ENCODE peak calls at places on chromosome 1, in four cellular contexts. W is ELR; Y is stimulated activated CD4-positive, alpha-beta T cell treated with anti-CD3 and anti-CD28 coated beads, Interleukin-15, amount 100 ng/mL, for 24 hours; S is NCI-H1436. P is an unnamed sample.

GRCh38 chr1:30679201-30679975 is 44.0 kb downstream of the MATN1 start:
- DNase-seq in W (no peak), Y (no peak), S (no peak), P (no peak)

GRCh38 chr1:239891621-239892358 is 199.9 kb upstream of the FMN2 start:
- DNase-seq in W (no peak), Y (no peak), S (no peak), P (no peak)

GRCh38 chr1:96955307-96956012 is 233.9 kb downstream of the PTBP2 start:
- DNase-seq in W (no peak), Y (no peak), S (no peak), P (no peak)

GRCh38 chr1:40980453-40981121 is 1.1 kb downstream of the CTPS1 start:
- DNase-seq in W (peak; percentile 64), Y (peak; percentile 70), S (peak; percentile 6), P (peak; percentile 79)

GRCh38 chr1:223635236-223635635 is 30.3 kb downstream of the CAPN8 start:
- DNase-seq in W (no peak), Y (no peak), S (no peak), P (no peak)

GRCh38 chr1:38121231-38121680 is 74.7 kb upstream of the POU3F1 start:
- DNase-seq in W (no peak), Y (no peak), S (no peak), P (no peak)

GRCh38 chr1:60271041-60271440 is 197.5 kb upstream of the C1orf87 start:
- DNase-seq in W (no peak), Y (no peak), S (no peak), P (no peak)

GRCh38 chr1:109499661-109500536 is 6.0 kb downstream of the CYB561D1 start:
- DNase-seq in W (peak; percentile 73), Y (peak; percentile 75), S (peak; percentile 24), P (peak; percentile 77)

GRCh38 chr1:47405697-47406096 is 10.4 kb upstream of the FOXE3 start:
- DNase-seq in W (no peak), Y (no peak), S (no peak), P (peak; percentile 4)

GRCh38 chr1:226201029-226201593 is 14.6 kb upstream of the ACBD3 start:
- DNase-seq in W (peak; percentile 39), Y (no peak), S (no peak), P (peak; percentile 23)

GRCh38 chr1:202952818-202953217 is 5.3 kb downstream of the ADIPOR1 start:
- DNase-seq in W (peak; percentile 78), Y (no peak), S (no peak), P (peak; percentile 10)

GRCh38 chr1:167522246-167522645 is 3.9 kb upstream of the CD247 start:
- DNase-seq in W (peak; percentile 23), Y (no peak), S (no peak), P (no peak)

GRCh38 chr1:153790282-153790995 is 15.2 kb downstream of the SLC27A3 start:
- DNase-seq in W (peak; percentile 46), Y (no peak), S (no peak), P (no peak)

GRCh38 chr1:16119504-16119903 is 36.4 kb downstream of the EPHA2 start:
- DNase-seq in W (no peak), Y (no peak), S (no peak), P (no peak)

GRCh38 chr1:16386454-16387113 is 19.5 kb downstream of the SZRD1 start:
- DNase-seq in W (peak; percentile 65), Y (no peak), S (no peak), P (no peak)

GRCh38 chr1:241939798-241940197 is 17.8 kb upstream of the BECN2 start:
- DNase-seq in W (no peak), Y (no peak), S (no peak), P (no peak)

GRCh38 chr1:161770250-161770649 is 4.1 kb downstream of the ATF6 start:
- DNase-seq in W (no peak), Y (no peak), S (no peak), P (no peak)

GRCh38 chr1:196105901-196106300 is 502.3 kb downstream of the KCNT2 start:
- DNase-seq in W (peak; percentile 26), Y (no peak), S (no peak), P (no peak)

GRCh38 chr1:163022129-163022528 is 47.0 kb upstream of the RGS4 start:
- DNase-seq in W (no peak), Y (no peak), S (no peak), P (no peak)